ENCODE peak calls at places on chromosomes 5 and 9, in six cellular contexts. L, H, Q, V, G and Y are unnamed samples.

GRCh38 chr5:78050888-78051287 is 243.6 kb downstream of the AP3B1 start:
- DNase-seq in V (no peak), Q (no peak), H (no peak), G (no peak), L (no peak), Y (no peak)

GRCh38 chr5:73812962-73813588 is 187.1 kb downstream of the ARHGEF28 start:
- DNase-seq in G (no peak), L (peak), V (no peak), Q (no peak), H (no peak), Y (no peak)

GRCh38 chr5:170426786-170427185 is 37.6 kb upstream of the KCNMB1 start:
- DNase-seq in H (no peak), G (no peak), V (no peak), Q (no peak), L (no peak), Y (peak)

GRCh38 chr5:157574456-157575095 is 999 bp downstream of the ADAM19 start:
- DNase-seq in L (no peak), G (no peak), V (no peak), Q (peak), H (peak), Y (peak)

GRCh38 chr5:134503088-134503936 is 22.2 kb upstream of the JADE2 start:
- DNase-seq in G (no peak), L (no peak), V (peak), H (peak), Q (peak), Y (peak)

GRCh38 chr5:7250004-7250403 is 145.9 kb upstream of the ADCY2 start:
- DNase-seq in V (no peak), G (no peak), Q (no peak), H (no peak), L (no peak), Y (no peak)

GRCh38 chr9:101047848-101048402 is 19.4 kb downstream of the PLPPR1 start:
- DNase-seq in H (no peak), L (no peak), G (no peak), Q (no peak), V (no peak), Y (no peak)

GRCh38 chr5:58127486-58128220 is 332.2 kb downstream of the PLK2 start:
- DNase-seq in G (no peak), H (no peak), V (no peak), Q (no peak), L (no peak), Y (no peak)